ENCODE peak calls at places on chromosomes 3 and 15, in six cellular contexts. U is stimulated activated naive B cell treated with anti-CD40 and anti-IgM and Interleukin-4, amounts not matched to agents 10 μg/mL and 1 μg/mL and 100 μg/mL, for 72 hours; O is fibroblast of lung; H is RKO; K is lower leg skin; R is stimulated activated CD4-positive, alpha-beta T cell treated with anti-CD3 and anti-CD28 coated beads, TNF-alpha, amount 100 ng/mL, for 4 hours. W is an unnamed sample.

GRCh38 chr3:195549931-195550519 is 6.9 kb upstream of the PPP1R2 start:
- DNase-seq in R (peak; percentile 64), H (no peak), O (no peak), K (no peak), U (peak; percentile 38), W (no peak)

GRCh38 chr3:141452045-141452444 is 34.8 kb upstream of the RASA2 start:
- DNase-seq in R (no peak), U (peak; percentile 38), O (peak; percentile 61), H (peak; percentile 51), K (no peak), W (peak; percentile 65)

GRCh38 chr3:116265976-116266584 is 179.2 kb downstream of the LSAMP start:
- DNase-seq in H (no peak), O (no peak), U (no peak), R (no peak), K (no peak), W (no peak)

GRCh38 chr15:25734680-25735355 is 128.3 kb downstream of the ATP10A start:
- DNase-seq in K (no peak), O (no peak), U (no peak), H (no peak), R (no peak), W (no peak)

GRCh38 chr15:45705510-45706473 is 71.0 kb downstream of the SQOR start:
- DNase-seq in K (peak; percentile 94), O (peak; percentile 59), R (peak; percentile 45), U (peak; percentile 46), H (peak; percentile 89), W (peak; percentile 75)

GRCh38 chr3:23389089-23389488 is 186.0 kb downstream of the UBE2E2 start:
- DNase-seq in O (no peak), R (no peak), K (no peak), U (no peak), H (no peak), W (no peak)

GRCh38 chr15:31269961-31270575 is 56.6 kb upstream of the KLF13 start:
- DNase-seq in R (no peak), O (no peak), K (peak; percentile 53), U (no peak), H (no peak), W (no peak)

GRCh38 chr15:76983588-76984379 is 11.1 kb upstream of the PSTPIP1 start:
- DNase-seq in O (no peak), R (no peak), K (peak; percentile 76), H (no peak), U (no peak), W (no peak)

GRCh38 chr3:129323651-129324294 is 45.1 kb downstream of the HMCES start:
- DNase-seq in H (no peak), K (no peak), U (no peak), R (no peak), O (no peak), W (no peak)